ENCODE peak calls at places on chromosomes 16 and 17, in six cellular contexts. O, D, N, S, A and P are unnamed samples.

GRCh38 chr17:21463779-21464407 is 87.7 kb downstream of the KCNJ12 start:
- DNase-seq in O (no peak), D (no peak), N (no peak), S (no peak), A (no peak), P (no peak)

GRCh38 chr17:76529643-76530488 is 7.6 kb downstream of the CYGB start:
- DNase-seq in O (peak), D (peak), N (peak), S (no peak), A (peak), P (peak)

GRCh38 chr17:77182205-77182604 is 41.4 kb downstream of the SEC14L1 start:
- DNase-seq in O (no peak), D (no peak), N (no peak), S (no peak), A (no peak), P (no peak)

GRCh38 chr17:76081295-76082210 is 2.6 kb downstream of the ZACN start:
- DNase-seq in O (no peak), D (no peak), N (no peak), S (no peak), A (peak), P (no peak)

GRCh38 chr17:35740216-35740615 is 8.8 kb downstream of the RASL10B start:
- DNase-seq in O (no peak), D (no peak), N (no peak), S (no peak), A (no peak), P (no peak)

GRCh38 chr17:31416503-31416923 is 25.0 kb downstream of the RAB11FIP4 start:
- DNase-seq in O (no peak), D (no peak), N (no peak), S (no peak), A (no peak), P (peak)

GRCh38 chr17:27659685-27660084 is 28.7 kb downstream of the LGALS9 start:
- DNase-seq in O (no peak), D (no peak), N (no peak), S (no peak), A (no peak), P (no peak)

GRCh38 chr16:67729636-67730248 is 10.6 kb upstream of the GFOD2 start:
- DNase-seq in O (no peak), D (no peak), N (no peak), S (no peak), A (no peak), P (no peak)

GRCh38 chr17:38621538-38621937 is 15.8 kb upstream of the SRCIN1 start:
- DNase-seq in O (no peak), D (no peak), N (no peak), S (no peak), A (no peak), P (no peak)

GRCh38 chr16:8798174-8798527 is 512 bp downstream of the PMM2 start:
- DNase-seq in O (no peak), D (no peak), N (no peak), S (peak), A (peak), P (no peak)

GRCh38 chr16:90084215-90084614 is 7.1 kb upstream of the PRDM7 start:
- DNase-seq in O (no peak), D (no peak), N (no peak), S (no peak), A (no peak), P (no peak)

GRCh38 chr17:32783602-32784001 is 93.3 kb downstream of the MYO1D start:
- DNase-seq in O (no peak), D (no peak), N (no peak), S (peak), A (peak), P (no peak)

GRCh38 chr16:66899945-66900688 is 18.6 kb downstream of the CDH16 start:
- DNase-seq in O (peak), D (peak), N (peak), S (peak), A (peak), P (peak)

GRCh38 chr17:78674595-78675315 is 97.6 kb upstream of the DNAH17 start:
- DNase-seq in O (no peak), D (no peak), N (no peak), S (no peak), A (peak), P (no peak)

GRCh38 chr17:11814655-11815262 is 182.5 kb downstream of the ZNF18 start:
- DNase-seq in O (no peak), D (no peak), N (no peak), S (no peak), A (no peak), P (no peak)

GRCh38 chr17:45225964-45226530 is 4.4 kb downstream of the FMNL1 start:
- DNase-seq in O (no peak), D (peak), N (peak), S (peak), A (no peak), P (peak)

GRCh38 chr16:2093793-2094192 is 41.9 kb downstream of the PKD1 start:
- DNase-seq in O (no peak), D (no peak), N (no peak), S (no peak), A (no peak), P (no peak)

GRCh38 chr17:82065193-82065637 is 389 bp downstream of the DUS1L start:
- DNase-seq in O (no peak), D (no peak), N (no peak), S (no peak), A (no peak), P (no peak)

GRCh38 chr17:12567077-12568053 is 98.3 kb upstream of the MYOCD start:
- DNase-seq in O (no peak), D (no peak), N (no peak), S (no peak), A (no peak), P (no peak)

GRCh38 chr16:13429411-13429810 is 490.5 kb upstream of the ERCC4 start:
- DNase-seq in O (no peak), D (no peak), N (no peak), S (no peak), A (no peak), P (no peak)

GRCh38 chr17:60392845-60393702 is 1.1 kb upstream of the USP32 start:
- DNase-seq in O (peak), D (peak), N (peak), S (peak), A (peak), P (no peak)

GRCh38 chr17:64223283-64223682 is 39.8 kb downstream of the TEX2 start:
- DNase-seq in O (no peak), D (no peak), N (no peak), S (no peak), A (no peak), P (no peak)

GRCh38 chr17:64702815-64703214 is 40.7 kb upstream of the SMURF2 start:
- DNase-seq in O (no peak), D (no peak), N (no peak), S (no peak), A (no peak), P (no peak)

GRCh38 chr17:51461578-51462004 is 201.2 kb downstream of the UTP18 start:
- DNase-seq in O (peak), D (peak), N (peak), S (peak), A (peak), P (peak)

GRCh38 chr17:81885869-81886548 is 5.4 kb downstream of the ALYREF start:
- DNase-seq in O (no peak), D (no peak), N (no peak), S (no peak), A (peak), P (no peak)

GRCh38 chr16:2388139-2388874 is 40.9 kb upstream of the CCNF start:
- DNase-seq in O (no peak), D (no peak), N (no peak), S (no peak), A (no peak), P (no peak)

GRCh38 chr16:80125677-80126076 is 415.1 kb upstream of the DYNLRB2 start:
- DNase-seq in O (no peak), D (no peak), N (no peak), S (no peak), A (no peak), P (no peak)

GRCh38 chr16:11094075-11094593 is 149.8 kb downstream of the CLEC16A start:
- DNase-seq in O (peak), D (no peak), N (peak), S (no peak), A (no peak), P (no peak)

GRCh38 chr17:34584805-34585416 is 5.5 kb downstream of the TMEM132E start:
- DNase-seq in O (no peak), D (no peak), N (no peak), S (peak), A (peak), P (no peak)

GRCh38 chr16:86874141-86874540 is 295.8 kb downstream of the FOXL1 start:
- DNase-seq in O (no peak), D (no peak), N (no peak), S (no peak), A (peak), P (no peak)

GRCh38 chr16:55701442-55702319 is 45.9 kb downstream of the SLC6A2 start:
- DNase-seq in O (peak), D (peak), N (peak), S (peak), A (peak), P (no peak)

GRCh38 chr17:47404006-47404405 is 80.3 kb downstream of the EFCAB13 start:
- DNase-seq in O (no peak), D (no peak), N (no peak), S (no peak), A (no peak), P (no peak)

GRCh38 chr16:14600164-14600563 is 29.9 kb downstream of the PARN start:
- DNase-seq in O (no peak), D (no peak), N (no peak), S (peak), A (peak), P (no peak)

GRCh38 chr17:56593741-56594527 is 435 bp downstream of the NOG start:
- DNase-seq in O (peak), D (peak), N (peak), S (no peak), A (peak), P (peak)

GRCh38 chr16:50246299-50247122 is 19.8 kb upstream of the ADCY7 start:
- DNase-seq in O (no peak), D (no peak), N (no peak), S (no peak), A (peak), P (no peak)

GRCh38 chr17:68513932-68514331 is 1.7 kb downstream of the PRKAR1A start:
- DNase-seq in O (no peak), D (no peak), N (no peak), S (no peak), A (no peak), P (no peak)

GRCh38 chr17:68512967-68513474 is 791 bp downstream of the PRKAR1A start:
- DNase-seq in O (no peak), D (no peak), N (peak), S (peak), A (peak), P (no peak)

GRCh38 chr17:68511254-68511670 is 968 bp upstream of the PRKAR1A start:
- DNase-seq in O (no peak), D (no peak), N (no peak), S (no peak), A (no peak), P (no peak)

GRCh38 chr17:68511671-68512246 is 471 bp upstream of the PRKAR1A start:
- DNase-seq in O (peak), D (peak), N (peak), S (peak), A (peak), P (peak)

GRCh38 chr17:68512247-68512966 is at the start of gene PRKAR1A:
- DNase-seq in O (peak), D (peak), N (peak), S (peak), A (peak), P (peak)
- TF ChIP-seq EP300 in O (peak), D (no peak), N (peak), S (peak), A (no peak), P (peak)

DNA sequence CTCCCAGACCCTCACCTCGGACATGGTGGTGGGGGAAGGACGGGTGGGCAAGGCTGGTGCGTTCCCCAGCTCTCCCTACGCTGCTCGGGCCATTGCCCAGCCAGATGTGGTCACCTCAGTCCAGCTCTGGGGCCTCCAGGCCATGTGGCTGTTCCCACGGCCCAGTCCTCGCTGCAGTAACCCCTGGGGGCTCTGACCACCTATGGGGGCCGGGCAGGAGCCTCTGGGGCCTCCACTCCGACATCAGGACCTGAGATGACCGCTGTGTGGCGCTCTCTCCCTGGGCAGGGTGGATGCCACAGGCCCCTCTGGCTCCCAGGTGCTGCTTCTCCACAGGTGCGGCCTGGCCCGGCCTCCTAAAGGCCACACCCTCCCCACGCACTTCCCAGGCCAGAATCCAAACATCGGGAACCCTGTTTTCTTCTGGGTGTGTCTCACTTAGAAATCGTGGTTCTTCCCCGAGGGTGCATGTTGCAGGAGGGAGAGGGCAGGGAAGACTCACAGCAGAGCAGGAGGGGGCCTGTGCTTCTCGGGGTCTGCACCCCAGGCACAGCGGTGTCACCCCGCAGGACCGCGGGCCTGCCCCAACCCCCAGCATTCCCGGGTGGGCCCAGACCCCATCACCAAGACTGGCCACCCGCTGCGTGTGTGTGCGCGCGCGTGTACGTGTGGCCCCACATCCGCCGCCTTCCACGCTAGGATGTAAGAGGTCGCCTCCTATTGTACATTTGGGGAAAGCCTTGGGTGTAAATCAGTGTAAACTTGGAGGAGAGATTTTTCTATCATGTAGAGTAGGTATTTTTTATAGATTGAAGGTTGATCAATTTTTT is 5.9 kb upstream of the CAPN15 start:
- DNase-seq in O (peak), D (peak), N (peak), S (no peak), A (no peak), P (no peak)
- TF ChIP-seq CTCF in O (no peak), D (peak), N (peak), S (no peak), A (no peak), P (peak)

GRCh38 chr17:57852955-57853328 is 3.1 kb upstream of the MRPS23 start:
- DNase-seq in O (no peak), D (no peak), N (no peak), S (no peak), A (no peak), P (no peak)

GRCh38 chr17:57853695-57854094 is 3.9 kb upstream of the MRPS23 start:
- DNase-seq in O (no peak), D (peak), N (peak), S (no peak), A (no peak), P (no peak)

GRCh38 chr17:57849163-57849873 is 526 bp downstream of the MRPS23 start:
- DNase-seq in O (no peak), D (no peak), N (no peak), S (no peak), A (peak), P (no peak)

GRCh38 chr17:57852041-57852954 is 2.5 kb upstream of the MRPS23 start:
- DNase-seq in O (no peak), D (no peak), N (no peak), S (no peak), A (no peak), P (no peak)

GRCh38 chr17:57849874-57850754 is at the start of gene MRPS23:
- DNase-seq in O (peak), D (peak), N (peak), S (peak), A (peak), P (peak)
- TF ChIP-seq EP300 in O (no peak), D (no peak), N (no peak), S (no peak), A (peak), P (peak)

GRCh38 chr17:7213895-7214299 is 5.7 kb downstream of the DLG4 start:
- DNase-seq in O (peak), D (peak), N (peak), S (peak), A (peak), P (no peak)
- TF ChIP-seq CTCF in O (no peak), D (peak), N (peak), S (peak), A (peak), P (no peak)

GRCh38 chr16:48125888-48126287 is 29.9 kb downstream of the ABCC12 start:
- DNase-seq in O (no peak), D (no peak), N (no peak), S (no peak), A (no peak), P (no peak)

GRCh38 chr16:48126801-48127644 is 28.8 kb downstream of the ABCC12 start:
- DNase-seq in O (no peak), D (peak), N (no peak), S (peak), A (no peak), P (no peak)

GRCh38 chr16:48124266-48124665 is 31.5 kb downstream of the ABCC12 start:
- DNase-seq in O (no peak), D (no peak), N (no peak), S (no peak), A (no peak), P (no peak)

GRCh38 chr16:48121276-48121675 is 34.5 kb downstream of the ABCC12 start:
- DNase-seq in O (no peak), D (no peak), N (no peak), S (no peak), A (peak), P (no peak)

DNA sequence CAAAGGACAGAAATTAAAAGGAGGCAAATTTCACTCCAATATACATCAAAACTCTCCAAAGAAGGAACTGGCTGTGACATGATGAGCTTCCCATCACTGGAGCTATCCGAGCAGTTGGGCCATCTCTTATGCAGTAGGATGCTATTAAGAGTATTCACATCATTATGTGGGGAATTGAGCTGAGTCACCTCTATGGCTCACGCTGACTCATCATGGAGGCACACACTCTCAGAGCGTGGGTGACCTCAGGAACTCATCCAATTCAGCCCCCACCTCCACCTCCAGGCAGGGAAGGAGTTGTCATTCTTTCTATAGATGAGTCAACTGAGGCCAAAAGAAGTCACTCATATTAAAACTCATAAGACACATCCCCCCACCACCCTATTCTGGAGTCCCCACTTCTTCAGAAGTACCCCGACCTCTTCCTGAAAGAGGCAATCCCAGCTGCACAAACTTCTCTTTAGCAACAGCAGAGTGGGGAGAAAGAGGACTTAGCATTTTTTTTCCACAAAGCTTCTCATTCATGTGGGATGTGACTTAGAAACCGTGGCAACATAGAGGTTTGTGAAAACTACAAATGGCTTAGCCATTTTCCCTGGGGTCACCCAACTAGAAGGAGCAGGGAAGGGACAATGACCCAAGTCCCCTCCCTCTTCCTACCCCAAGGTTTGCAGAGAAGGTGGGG is 32.5 kb downstream of the ABCC12 start:
- DNase-seq in O (no peak), D (no peak), N (no peak), S (peak), A (no peak), P (no peak)
- TF ChIP-seq EP300 in O (no peak), D (no peak), N (no peak), S (peak), A (peak), P (no peak)

GRCh38 chr17:80388601-80389000 is 26.4 kb upstream of the ENDOV start:
- DNase-seq in O (no peak), D (no peak), N (no peak), S (no peak), A (no peak), P (no peak)

GRCh38 chr17:80387071-80387470 is 27.9 kb upstream of the ENDOV start:
- DNase-seq in O (no peak), D (no peak), N (no peak), S (no peak), A (no peak), P (no peak)

GRCh38 chr17:80389011-80389995 is 25.7 kb upstream of the ENDOV start:
- DNase-seq in O (no peak), D (no peak), N (no peak), S (no peak), A (peak), P (no peak)

GRCh38 chr17:80386341-80386740 is 28.6 kb upstream of the ENDOV start:
- DNase-seq in O (no peak), D (no peak), N (no peak), S (no peak), A (no peak), P (no peak)

DNA sequence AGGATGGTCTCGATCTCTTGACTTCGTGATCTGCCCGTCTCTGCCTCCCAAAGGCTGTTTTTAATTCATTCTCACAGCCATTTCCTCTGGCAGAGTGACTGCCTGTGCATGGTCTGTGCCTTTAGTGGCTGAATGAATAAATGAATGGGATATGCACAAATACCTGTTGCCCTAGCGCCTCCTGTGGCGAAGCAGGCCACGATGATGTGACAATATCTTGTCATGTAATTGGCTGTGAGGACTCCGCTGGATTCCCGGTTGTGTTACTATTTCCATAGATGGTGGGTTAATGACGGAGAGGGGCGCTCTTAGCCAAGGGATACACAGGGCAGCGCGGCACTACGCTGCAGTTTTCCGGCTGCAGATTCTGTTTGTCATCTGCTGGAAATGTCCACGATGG is 26.8 kb upstream of the ENDOV start:
- DNase-seq in O (no peak), D (no peak), N (no peak), S (no peak), A (peak), P (no peak)
- TF ChIP-seq CTCF in O (no peak), D (no peak), N (no peak), S (no peak), A (peak), P (no peak)

GRCh38 chr16:15643453-15644305 is 725 bp upstream of the MARF1 start:
- DNase-seq in O (no peak), D (no peak), N (peak), S (peak), A (peak), P (peak)
- TF ChIP-seq EP300 in O (no peak), D (no peak), N (no peak), S (no peak), A (no peak), P (no peak)

GRCh38 chr16:63720848-63721247 is 1401.0 kb downstream of the CDH11 start:
- DNase-seq in O (no peak), D (no peak), N (no peak), S (no peak), A (no peak), P (no peak)

GRCh38 chr16:63714876-63715275 is 1407.0 kb downstream of the CDH11 start:
- DNase-seq in O (no peak), D (peak), N (no peak), S (no peak), A (no peak), P (no peak)

GRCh38 chr16:63719926-63720325 is 1401.9 kb downstream of the CDH11 start:
- DNase-seq in O (no peak), D (no peak), N (no peak), S (no peak), A (no peak), P (no peak)
- TF ChIP-seq CTCF in O (no peak), D (no peak), N (no peak), S (no peak), A (no peak), P (no peak)